ENCODE peak calls at places on chromosomes 2 and 18, in four cellular contexts. One of them, this sample, is unnamed. For H3K4me1, the result is how much of the 10 kb centered on the place peaks cover.

GRCh38 chr2:49860834-49861233 is 706.5 kb upstream of the FSHR start:
- DNase-seq in GM23248: no peak
- DNase-seq in SK-N-SH: no peak
- DNase-seq in OCI-LY7: no peak
- DNase-seq in this sample: no peak

GRCh38 chr18:63890950-63891304 is 3.4 kb downstream of the SERPINB2 start:
- DNase-seq in SK-N-SH: peak
- DNase-seq in GM23248: no peak
- DNase-seq in OCI-LY7: no peak
- DNase-seq in this sample: peak

GRCh38 chr2:159613515-159614336 is 2.6 kb downstream of the BAZ2B start:
- DNase-seq in GM23248: peak
- DNase-seq in OCI-LY7: no peak
- DNase-seq in SK-N-SH: no peak
- DNase-seq in this sample: peak

GRCh38 chr2:153543639-153544071 is 65.1 kb upstream of the RPRM start:
- DNase-seq in OCI-LY7: no peak
- DNase-seq in GM23248: no peak
- DNase-seq in SK-N-SH: no peak
- DNase-seq in this sample: peak

GRCh38 chr2:175734679-175735078 is 267.4 kb downstream of the LNPK start:
- DNase-seq in SK-N-SH: no peak
- DNase-seq in GM23248: no peak
- DNase-seq in OCI-LY7: no peak
- DNase-seq in this sample: no peak

GRCh38 chr2:40286721-40287120 is 165.2 kb downstream of the SLC8A1 start:
- DNase-seq in OCI-LY7: no peak
- DNase-seq in GM23248: no peak
- DNase-seq in SK-N-SH: no peak
- DNase-seq in this sample: no peak

GRCh38 chr2:56505885-56506284 is 322.1 kb downstream of the CCDC85A start:
- DNase-seq in SK-N-SH: no peak
- DNase-seq in OCI-LY7: no peak
- DNase-seq in GM23248: no peak
- DNase-seq in this sample: no peak

GRCh38 chr2:199738723-199739412 is 112.1 kb downstream of the FTCDNL1 start:
- DNase-seq in OCI-LY7: no peak
- DNase-seq in GM23248: peak
- DNase-seq in SK-N-SH: no peak
- DNase-seq in this sample: peak

GRCh38 chr2:67733517-67733916 is 329.3 kb downstream of the C1D start:
- DNase-seq in OCI-LY7: peak
- DNase-seq in GM23248: peak
- DNase-seq in SK-N-SH: peak
- DNase-seq in this sample: peak

GRCh38 chr2:200319587-200320337 is 13.3 kb downstream of the SPATS2L start:
- DNase-seq in OCI-LY7: no peak
- DNase-seq in GM23248: peak
- DNase-seq in SK-N-SH: no peak
- DNase-seq in this sample: peak

GRCh38 chr2:2464095-2464494 is 133.0 kb upstream of the MYT1L start:
- DNase-seq in GM23248: peak
- DNase-seq in OCI-LY7: no peak
- DNase-seq in SK-N-SH: peak
- DNase-seq in this sample: no peak

GRCh38 chr18:37330173-37330572 is 235.4 kb downstream of the CELF4 start:
- DNase-seq in SK-N-SH: no peak
- DNase-seq in OCI-LY7: no peak
- DNase-seq in GM23248: no peak
- DNase-seq in this sample: no peak

GRCh38 chr2:85185431-85185940 is 52.3 kb downstream of the TCF7L1 start:
- DNase-seq in OCI-LY7: no peak
- DNase-seq in GM23248: no peak
- DNase-seq in SK-N-SH: no peak
- DNase-seq in this sample: no peak

GRCh38 chr2:55014962-55015939 is 35.0 kb downstream of the RTN4 start:
- DNase-seq in OCI-LY7: peak
- DNase-seq in GM23248: peak
- DNase-seq in SK-N-SH: peak
- DNase-seq in this sample: peak

GRCh38 chr2:215833531-215834162 is 179.7 kb downstream of the MREG start:
- DNase-seq in OCI-LY7: no peak
- DNase-seq in GM23248: peak
- DNase-seq in SK-N-SH: no peak
- DNase-seq in this sample: peak

GRCh38 chr2:120703330-120703994 is 32.2 kb upstream of the GLI2 start:
- DNase-seq in SK-N-SH: no peak
- DNase-seq in OCI-LY7: no peak
- DNase-seq in GM23248: peak
- DNase-seq in this sample: peak

GRCh38 chr2:64654993-64655666 is 1.4 kb upstream of the SERTAD2 start:
- DNase-seq in SK-N-SH: no peak
- DNase-seq in GM23248: peak
- DNase-seq in OCI-LY7: peak
- DNase-seq in this sample: peak

GRCh38 chr2:219252084-219252483 is 959 bp upstream of the TUBA4B start:
- DNase-seq in SK-N-SH: no peak
- DNase-seq in OCI-LY7: peak
- DNase-seq in GM23248: peak
- DNase-seq in this sample: peak

GRCh38 chr2:235009081-235009480 is 57.3 kb downstream of the SH3BP4 start:
- DNase-seq in GM23248: no peak
- DNase-seq in OCI-LY7: no peak
- DNase-seq in SK-N-SH: no peak
- DNase-seq in this sample: no peak

GRCh38 chr2:102677219-102678215 is 58.2 kb downstream of the SLC9A2 start:
- DNase-seq in SK-N-SH: no peak
- DNase-seq in OCI-LY7: no peak
- DNase-seq in GM23248: peak
- DNase-seq in this sample: peak

GRCh38 chr2:169146220-169146619 is 76.9 kb downstream of the DHRS9 start:
- DNase-seq in SK-N-SH: no peak
- DNase-seq in OCI-LY7: no peak
- DNase-seq in GM23248: no peak
- DNase-seq in this sample: no peak

GRCh38 chr2:233164117-233164516 is 87.4 kb upstream of the ATG16L1 start:
- DNase-seq in OCI-LY7: no peak
- DNase-seq in GM23248: no peak
- DNase-seq in SK-N-SH: no peak
- DNase-seq in this sample: no peak

GRCh38 chr2:233165543-233165894 is 86.0 kb upstream of the ATG16L1 start:
- DNase-seq in GM23248: no peak
- DNase-seq in OCI-LY7: no peak
- DNase-seq in SK-N-SH: no peak
- DNase-seq in this sample: no peak

GRCh38 chr2:233163486-233164103 is 87.9 kb upstream of the ATG16L1 start:
- DNase-seq in OCI-LY7: no peak
- DNase-seq in SK-N-SH: no peak
- DNase-seq in GM23248: no peak
- DNase-seq in this sample: no peak

GRCh38 chr2:233164967-233165366 is 86.5 kb upstream of the ATG16L1 start:
- DNase-seq in OCI-LY7: no peak
- DNase-seq in GM23248: no peak
- DNase-seq in SK-N-SH: no peak
- DNase-seq in this sample: no peak

DNA sequence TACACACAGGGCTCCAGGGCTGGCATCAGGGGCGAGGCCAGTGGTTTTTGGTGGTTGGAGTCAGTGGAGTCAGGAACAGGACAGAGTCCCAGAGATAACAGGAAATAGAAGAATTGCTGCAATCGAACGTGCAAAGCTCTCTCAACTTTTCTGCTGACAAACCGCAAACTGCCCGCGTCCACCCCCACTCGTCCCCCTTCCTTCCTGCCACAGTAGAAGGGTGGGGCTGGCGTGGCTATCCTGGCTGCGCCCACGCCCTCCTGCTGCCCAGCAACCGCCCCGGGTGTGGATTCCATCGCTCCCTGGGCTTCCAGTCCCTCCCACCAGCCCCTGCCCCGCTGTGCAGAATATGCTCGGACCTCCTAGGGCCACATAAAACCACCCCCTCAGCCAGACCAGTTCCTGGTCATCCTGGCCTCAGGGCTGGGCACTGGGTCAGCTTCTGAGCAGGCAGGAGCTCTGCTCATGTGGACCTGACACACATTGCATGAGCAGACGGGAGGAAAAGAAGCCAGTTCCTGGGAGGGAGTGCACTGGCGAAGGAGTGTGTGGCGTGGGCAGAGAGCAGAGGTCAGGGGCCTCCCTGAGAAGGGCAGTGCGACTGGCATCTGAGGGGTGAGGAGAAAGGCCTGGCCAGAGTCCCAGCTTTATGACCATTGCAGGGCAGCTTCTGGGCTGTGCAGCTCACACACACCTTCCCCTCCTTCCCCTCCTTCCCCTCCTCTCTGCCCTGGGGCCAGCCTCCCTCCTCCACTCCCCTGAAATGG is 85.4 kb upstream of the ATG16L1 start:
- DNase-seq in GM23248: peak
- DNase-seq in SK-N-SH: peak
- DNase-seq in OCI-LY7: no peak
- DNase-seq in this sample: peak
- H3K4me3 ChIP-seq in GM23248: no peak
- H3K4me3 ChIP-seq in SK-N-SH: no peak
- H3K4me3 ChIP-seq in OCI-LY7: no peak
- H3K4me3 ChIP-seq in this sample: peak

GRCh38 chr2:231396058-231396821 is 730 bp downstream of the B3GNT7 start:
- DNase-seq in OCI-LY7: peak
- DNase-seq in SK-N-SH: peak
- DNase-seq in GM23248: no peak
- DNase-seq in this sample: no peak

GRCh38 chr2:231397011-231397927 is 1.8 kb downstream of the B3GNT7 start:
- DNase-seq in GM23248: no peak
- DNase-seq in SK-N-SH: no peak
- DNase-seq in OCI-LY7: no peak
- DNase-seq in this sample: no peak

GRCh38 chr2:231399046-231399852 is 3.7 kb downstream of the B3GNT7 start:
- DNase-seq in SK-N-SH: peak
- DNase-seq in GM23248: no peak
- DNase-seq in OCI-LY7: no peak
- DNase-seq in this sample: no peak

GRCh38 chr2:231398585-231398984 is 3.1 kb downstream of the B3GNT7 start:
- DNase-seq in SK-N-SH: no peak
- DNase-seq in GM23248: no peak
- DNase-seq in OCI-LY7: no peak
- DNase-seq in this sample: no peak

DNA sequence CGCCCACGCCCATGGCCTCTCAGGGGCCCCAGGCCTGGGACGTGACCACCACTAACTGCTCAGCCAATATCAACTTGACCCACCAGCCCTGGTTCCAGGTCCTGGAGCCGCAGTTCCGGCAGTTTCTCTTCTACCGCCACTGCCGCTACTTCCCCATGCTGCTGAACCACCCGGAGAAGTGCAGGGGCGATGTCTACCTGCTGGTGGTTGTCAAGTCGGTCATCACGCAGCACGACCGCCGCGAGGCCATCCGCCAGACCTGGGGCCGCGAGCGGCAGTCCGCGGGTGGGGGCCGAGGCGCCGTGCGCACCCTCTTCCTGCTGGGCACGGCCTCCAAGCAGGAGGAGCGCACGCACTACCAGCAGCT is 2.4 kb downstream of the B3GNT7 start:
- DNase-seq in GM23248: no peak
- DNase-seq in SK-N-SH: no peak
- DNase-seq in OCI-LY7: no peak
- DNase-seq in this sample: no peak
- H3K4me1 ChIP-seq in GM23248: under half
- H3K4me1 ChIP-seq in SK-N-SH: under half
- H3K4me1 ChIP-seq in OCI-LY7: under half
- H3K4me1 ChIP-seq in this sample: under half

GRCh38 chr18:22466608-22467390 is 49.1 kb upstream of the CTAGE1 start:
- DNase-seq in GM23248: peak
- DNase-seq in SK-N-SH: no peak
- DNase-seq in OCI-LY7: no peak
- DNase-seq in this sample: peak
- TF ChIP-seq EZH2phosphoT487 in GM23248: no peak
- TF ChIP-seq EZH2phosphoT487 in SK-N-SH: no peak
- TF ChIP-seq EZH2phosphoT487 in OCI-LY7: no peak
- TF ChIP-seq EZH2phosphoT487 in this sample: no peak

GRCh38 chr2:241815477-241816430 is 6.8 kb downstream of the NEU4 start:
- DNase-seq in SK-N-SH: peak
- DNase-seq in GM23248: no peak
- DNase-seq in OCI-LY7: no peak
- DNase-seq in this sample: no peak

GRCh38 chr2:241812730-241813079 is 3.7 kb downstream of the NEU4 start:
- DNase-seq in SK-N-SH: peak
- DNase-seq in GM23248: no peak
- DNase-seq in OCI-LY7: no peak
- DNase-seq in this sample: no peak

GRCh38 chr2:241814571-241815476 is 5.8 kb downstream of the NEU4 start:
- DNase-seq in OCI-LY7: no peak
- DNase-seq in SK-N-SH: peak
- DNase-seq in GM23248: no peak
- DNase-seq in this sample: no peak

GRCh38 chr2:241813080-241813805 is 4.2 kb downstream of the NEU4 start:
- DNase-seq in SK-N-SH: peak
- DNase-seq in GM23248: no peak
- DNase-seq in OCI-LY7: no peak
- DNase-seq in this sample: no peak

GRCh38 chr2:241813806-241814570 is 5.0 kb downstream of the NEU4 start:
- DNase-seq in SK-N-SH: peak
- DNase-seq in OCI-LY7: no peak
- DNase-seq in GM23248: no peak
- DNase-seq in this sample: no peak
- H3K4me3 ChIP-seq in SK-N-SH: no peak
- H3K4me3 ChIP-seq in OCI-LY7: no peak
- H3K4me3 ChIP-seq in GM23248: no peak
- H3K4me3 ChIP-seq in this sample: no peak

DNA sequence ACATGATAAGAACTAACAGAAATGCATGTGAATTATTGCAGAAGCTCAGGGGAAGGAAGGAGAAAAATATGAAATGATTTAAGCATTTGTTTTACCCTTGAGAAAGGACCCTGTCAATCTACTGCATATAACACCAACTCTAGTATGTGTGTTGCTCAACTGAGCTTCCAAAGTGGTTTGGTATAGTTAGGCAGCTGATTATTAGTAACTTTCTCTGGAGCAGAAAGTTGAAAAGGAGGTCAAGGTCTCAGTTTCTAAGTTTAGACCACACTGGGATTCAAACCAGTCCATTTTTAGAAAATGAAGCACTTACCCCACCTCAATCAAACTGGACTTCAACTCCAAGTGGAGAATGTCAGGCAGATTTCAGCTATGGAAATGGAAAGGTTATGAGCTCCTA is 123.3 kb upstream of the CDC42EP3 start:
- DNase-seq in GM23248: no peak
- DNase-seq in OCI-LY7: no peak
- DNase-seq in SK-N-SH: no peak
- DNase-seq in this sample: no peak
- H3K4me1 ChIP-seq in GM23248: half or more
- H3K4me1 ChIP-seq in OCI-LY7: under half
- H3K4me1 ChIP-seq in SK-N-SH: under half
- H3K4me1 ChIP-seq in this sample: under half

This sample was measured in PC-3.